ENCODE peak calls at places on chromosomes 3 and 15, in eight cellular contexts. O, X, P, J, D, W, F and I are unnamed samples. For H3K36me3, the result is how much of the 10 kb centered on the place peaks cover.

GRCh38 chr3:104635872-104636580 is 730.7 kb upstream of the ALCAM start:
- DNase-seq in O (peak), X (no peak), P (no peak), J (no peak), D (peak), W (peak), F (no peak), I (no peak)

GRCh38 chr15:28881600-28881999 is 4.2 kb upstream of the APBA2 start:
- DNase-seq in O (no peak), X (no peak), P (no peak), J (no peak), D (no peak), W (no peak), F (no peak), I (no peak)

GRCh38 chr15:63598467-63599400 is 1.5 kb downstream of the FBXL22 start:
- DNase-seq in O (no peak), X (peak), P (no peak), J (no peak), D (peak), W (peak), F (no peak), I (peak)

GRCh38 chr3:9404680-9405079 is 7.3 kb downstream of the SETD5 start:
- DNase-seq in O (no peak), X (no peak), P (no peak), J (no peak), D (no peak), W (no peak), F (no peak), I (no peak)

GRCh38 chr3:2823016-2823415 is 287.2 kb downstream of the IL5RA start:
- DNase-seq in O (no peak), X (no peak), P (no peak), J (no peak), D (no peak), W (no peak), F (no peak), I (no peak)

GRCh38 chr3:176807938-176808337 is 389.3 kb downstream of the TBL1XR1 start:
- DNase-seq in O (no peak), X (no peak), P (no peak), J (no peak), D (peak), W (no peak), F (no peak), I (no peak)

GRCh38 chr15:51377038-51377761 is 35.7 kb downstream of the GLDN start:
- DNase-seq in O (no peak), X (no peak), P (no peak), J (no peak), D (no peak), W (no peak), F (no peak), I (no peak)

GRCh38 chr15:48928877-48929538 is 34.7 kb downstream of the SHC4 start:
- DNase-seq in O (no peak), X (no peak), P (no peak), J (no peak), D (no peak), W (no peak), F (no peak), I (no peak)

GRCh38 chr3:107598926-107599754 is 76.4 kb downstream of the BBX start:
- DNase-seq in O (no peak), X (no peak), P (no peak), J (peak), D (peak), W (no peak), F (peak), I (peak)

GRCh38 chr3:13229291-13229949 is 156.2 kb upstream of the IQSEC1 start:
- DNase-seq in O (no peak), X (no peak), P (no peak), J (no peak), D (no peak), W (no peak), F (no peak), I (no peak)

GRCh38 chr3:173945081-173945652 is 547.6 kb downstream of the NLGN1 start:
- DNase-seq in O (no peak), X (no peak), P (no peak), J (no peak), D (no peak), W (no peak), F (no peak), I (no peak)

GRCh38 chr3:126348308-126348920 is 8.8 kb downstream of the KLF15 start:
- DNase-seq in O (no peak), X (no peak), P (peak), J (no peak), D (no peak), W (no peak), F (no peak), I (no peak)

GRCh38 chr15:52528465-52529288 is at the start of gene MYO5A:
- DNase-seq in O (peak), X (peak), P (peak), J (peak), D (peak), W (peak), F (peak), I (peak)

GRCh38 chr3:46693038-46693896 is at the start of gene ALS2CL:
- DNase-seq in O (peak), X (peak), P (peak), J (peak), D (peak), W (peak), F (peak), I (peak)

GRCh38 chr15:56760186-56760585 is 26.9 kb upstream of the ZNF280D start:
- DNase-seq in O (no peak), X (no peak), P (no peak), J (no peak), D (no peak), W (no peak), F (no peak), I (no peak)

GRCh38 chr3:53705024-53705750 is 141.0 kb downstream of the CHDH start:
- DNase-seq in O (no peak), X (no peak), P (peak), J (no peak), D (no peak), W (peak), F (no peak), I (no peak)

GRCh38 chr3:28240440-28240839 is 979 bp upstream of the CMC1 start:
- DNase-seq in O (no peak), X (no peak), P (no peak), J (no peak), D (no peak), W (no peak), F (no peak), I (no peak)

GRCh38 chr3:183698318-183698731 is 728 bp downstream of the YEATS2 start:
- DNase-seq in O (peak), X (no peak), P (peak), J (peak), D (peak), W (no peak), F (peak), I (no peak)

GRCh38 chr3:150091626-150092025 is 120.9 kb upstream of the PFN2 start:
- DNase-seq in O (no peak), X (no peak), P (no peak), J (no peak), D (no peak), W (no peak), F (no peak), I (no peak)

GRCh38 chr15:89397653-89398023 is 63.0 kb upstream of the POLG start:
- DNase-seq in O (no peak), X (no peak), P (no peak), J (no peak), D (no peak), W (no peak), F (no peak), I (no peak)

GRCh38 chr3:72659609-72660008 is 188.6 kb downstream of the SHQ1 start:
- DNase-seq in O (no peak), X (no peak), P (no peak), J (no peak), D (peak), W (no peak), F (no peak), I (no peak)

GRCh38 chr15:42069025-42069424 is 25.3 kb downstream of the PLA2G4D start:
- DNase-seq in O (no peak), X (no peak), P (no peak), J (no peak), D (no peak), W (no peak), F (no peak), I (no peak)

GRCh38 chr3:37852771-37853170 is 8.9 kb upstream of the CTDSPL start:
- DNase-seq in O (no peak), X (no peak), P (no peak), J (no peak), D (no peak), W (no peak), F (no peak), I (no peak)

GRCh38 chr3:186235554-186235953 is 126.5 kb downstream of the DGKG start:
- DNase-seq in O (no peak), X (no peak), P (no peak), J (no peak), D (no peak), W (no peak), F (no peak), I (no peak)

GRCh38 chr3:172707967-172708366 is 2.9 kb downstream of the NCEH1 start:
- DNase-seq in O (no peak), X (no peak), P (no peak), J (no peak), D (no peak), W (no peak), F (no peak), I (no peak)

GRCh38 chr15:96416934-96417759 is 86.6 kb downstream of the NR2F2 start:
- DNase-seq in O (no peak), X (no peak), P (peak), J (no peak), D (no peak), W (peak), F (no peak), I (no peak)

GRCh38 chr3:75265897-75266296 is 398.2 kb upstream of the FRG2C start:
- DNase-seq in O (no peak), X (no peak), P (no peak), J (no peak), D (no peak), W (no peak), F (no peak), I (no peak)

GRCh38 chr3:4045756-4046155 is 246.5 kb downstream of the LRRN1 start:
- DNase-seq in O (no peak), X (no peak), P (no peak), J (no peak), D (no peak), W (no peak), F (no peak), I (no peak)

GRCh38 chr3:21954709-21955108 is 203.7 kb upstream of the ZNF385D start:
- DNase-seq in O (no peak), X (no peak), P (no peak), J (no peak), D (no peak), W (no peak), F (no peak), I (no peak)

GRCh38 chr3:98730338-98730737 is 32.8 kb upstream of the ST3GAL6 start:
- DNase-seq in O (no peak), X (no peak), P (no peak), J (no peak), D (peak), W (no peak), F (no peak), I (no peak)

GRCh38 chr3:8239718-8240698 is 261.6 kb upstream of the LMCD1 start:
- DNase-seq in O (no peak), X (no peak), P (no peak), J (no peak), D (peak), W (no peak), F (no peak), I (peak)

GRCh38 chr3:37739579-37740290 is 121.9 kb upstream of the CTDSPL start:
- DNase-seq in O (peak), X (no peak), P (peak), J (no peak), D (no peak), W (no peak), F (no peak), I (no peak)

GRCh38 chr15:42681119-42681518 is 55.8 kb downstream of the CDAN1 start:
- DNase-seq in O (no peak), X (no peak), P (no peak), J (no peak), D (no peak), W (no peak), F (no peak), I (no peak)

GRCh38 chr3:114454592-114455251 is 160.9 kb downstream of the TIGIT start:
- DNase-seq in O (peak), X (peak), P (no peak), J (no peak), D (no peak), W (no peak), F (no peak), I (no peak)

GRCh38 chr15:40960151-40960885 is 7.0 kb downstream of the CHAC1 start:
- DNase-seq in O (no peak), X (no peak), P (no peak), J (no peak), D (no peak), W (no peak), F (no peak), I (no peak)

GRCh38 chr15:52247032-52247431 is 48.6 kb downstream of the MYO5C start:
- DNase-seq in O (no peak), X (no peak), P (no peak), J (no peak), D (peak), W (no peak), F (no peak), I (no peak)

GRCh38 chr15:79035814-79036213 is 54.8 kb downstream of the RASGRF1 start:
- DNase-seq in O (no peak), X (no peak), P (peak), J (no peak), D (no peak), W (no peak), F (no peak), I (no peak)

GRCh38 chr3:172918165-172918564 is 167.6 kb downstream of the ECT2 start:
- DNase-seq in O (no peak), X (no peak), P (no peak), J (no peak), D (peak), W (no peak), F (no peak), I (no peak)

GRCh38 chr3:46923559-46924350 is 46.2 kb downstream of the PTH1R start:
- DNase-seq in O (no peak), X (no peak), P (no peak), J (peak), D (no peak), W (peak), F (peak), I (no peak)

GRCh38 chr3:188526057-188526456 is 372.1 kb downstream of the LPP start:
- DNase-seq in O (peak), X (no peak), P (no peak), J (no peak), D (no peak), W (no peak), F (no peak), I (no peak)

GRCh38 chr3:188531210-188531609 is 377.3 kb downstream of the LPP start:
- DNase-seq in O (peak), X (no peak), P (no peak), J (no peak), D (no peak), W (no peak), F (no peak), I (no peak)

GRCh38 chr3:188527389-188527788 is 373.4 kb downstream of the LPP start:
- DNase-seq in O (no peak), X (no peak), P (no peak), J (no peak), D (no peak), W (no peak), F (no peak), I (no peak)

GRCh38 chr3:188528390-188528789 is 374.4 kb downstream of the LPP start:
- DNase-seq in O (no peak), X (no peak), P (no peak), J (no peak), D (no peak), W (no peak), F (no peak), I (no peak)

DNA sequence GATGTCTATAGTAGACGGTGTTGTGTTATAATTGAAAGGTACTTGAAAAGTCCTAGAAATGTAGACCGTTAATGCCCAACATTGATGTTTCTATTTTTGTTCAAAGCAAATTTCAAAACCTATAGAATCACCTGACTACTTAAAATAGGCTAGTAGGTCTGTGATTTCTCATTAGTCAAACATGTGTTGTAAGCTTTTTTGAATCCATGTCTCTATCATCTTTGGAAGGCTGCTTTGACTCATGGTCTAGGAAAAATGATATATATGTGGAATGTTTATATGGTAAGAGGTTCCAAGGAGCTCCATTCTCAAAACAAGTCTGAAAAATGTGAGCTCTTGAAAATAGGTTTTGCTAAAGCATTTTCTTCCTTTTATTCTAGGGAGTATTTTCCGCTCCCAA is 375.3 kb downstream of the LPP start:
- DNase-seq in O (no peak), X (no peak), P (no peak), J (no peak), D (no peak), W (no peak), F (no peak), I (no peak)
- H3K36me3 ChIP-seq in O (under half), X (under half), P (under half), J (under half), D (under half), W (under half), F (under half), I (under half)

DNA sequence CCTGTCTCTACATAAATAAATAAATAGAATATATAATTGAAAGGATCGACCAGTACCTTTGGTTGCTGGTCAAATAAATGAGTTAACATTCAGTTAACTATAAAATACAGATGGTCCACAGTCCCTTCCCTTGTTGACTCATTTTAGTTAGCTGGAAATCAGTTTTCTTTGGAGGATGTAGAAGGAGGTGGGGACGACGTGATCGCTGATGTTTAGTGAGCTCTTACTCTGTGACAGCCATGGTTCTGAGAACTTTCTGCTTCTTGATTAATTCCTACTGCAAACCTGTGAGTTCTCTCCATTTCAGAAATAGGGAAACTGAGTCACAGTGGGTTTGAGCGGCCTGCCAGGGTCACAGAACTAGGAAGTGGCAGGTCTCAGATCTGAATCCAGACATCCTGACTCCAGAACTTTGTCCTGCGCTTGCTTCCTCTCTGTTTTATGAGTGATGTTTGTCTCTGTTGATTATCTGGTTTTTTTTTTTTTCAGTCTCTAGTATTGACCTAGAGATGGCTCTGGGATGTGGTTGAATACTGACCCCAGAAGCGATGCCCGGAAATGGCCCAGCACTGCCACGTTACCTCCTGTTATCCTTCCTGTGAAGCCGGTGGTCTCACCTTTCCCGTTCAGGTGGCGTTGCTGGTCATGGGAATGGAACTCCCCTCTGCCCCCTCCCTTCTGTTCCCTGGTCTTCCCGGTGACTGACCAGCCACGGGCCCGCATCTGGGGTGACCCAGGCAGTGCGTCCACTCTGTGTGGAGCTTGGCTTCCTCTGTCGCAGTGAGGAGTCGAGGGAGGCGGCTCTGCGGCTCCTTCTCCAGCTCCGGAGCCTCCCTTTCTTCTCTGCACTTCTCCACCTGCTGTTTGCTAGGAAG is 18.2 kb downstream of the SYNM start:
- DNase-seq in O (no peak), X (no peak), P (no peak), J (no peak), D (no peak), W (no peak), F (no peak), I (no peak)
- TF ChIP-seq POLR2A in O (no peak), X (no peak), P (no peak), J (no peak), D (no peak), W (no peak), F (no peak), I (no peak)

GRCh38 chr15:98268163-98268562 is 307.7 kb downstream of the ARRDC4 start:
- DNase-seq in O (no peak), X (no peak), P (peak), J (no peak), D (no peak), W (no peak), F (no peak), I (no peak)

GRCh38 chr15:98266295-98266694 is 305.8 kb downstream of the ARRDC4 start:
- DNase-seq in O (no peak), X (no peak), P (no peak), J (no peak), D (no peak), W (no peak), F (no peak), I (no peak)

GRCh38 chr15:98263787-98264186 is 303.3 kb downstream of the ARRDC4 start:
- DNase-seq in O (no peak), X (no peak), P (no peak), J (no peak), D (no peak), W (no peak), F (no peak), I (no peak)
- H3K36me3 ChIP-seq in O (under half), X (under half), P (under half), J (under half), D (under half), W (under half), F (under half), I (under half)

DNA sequence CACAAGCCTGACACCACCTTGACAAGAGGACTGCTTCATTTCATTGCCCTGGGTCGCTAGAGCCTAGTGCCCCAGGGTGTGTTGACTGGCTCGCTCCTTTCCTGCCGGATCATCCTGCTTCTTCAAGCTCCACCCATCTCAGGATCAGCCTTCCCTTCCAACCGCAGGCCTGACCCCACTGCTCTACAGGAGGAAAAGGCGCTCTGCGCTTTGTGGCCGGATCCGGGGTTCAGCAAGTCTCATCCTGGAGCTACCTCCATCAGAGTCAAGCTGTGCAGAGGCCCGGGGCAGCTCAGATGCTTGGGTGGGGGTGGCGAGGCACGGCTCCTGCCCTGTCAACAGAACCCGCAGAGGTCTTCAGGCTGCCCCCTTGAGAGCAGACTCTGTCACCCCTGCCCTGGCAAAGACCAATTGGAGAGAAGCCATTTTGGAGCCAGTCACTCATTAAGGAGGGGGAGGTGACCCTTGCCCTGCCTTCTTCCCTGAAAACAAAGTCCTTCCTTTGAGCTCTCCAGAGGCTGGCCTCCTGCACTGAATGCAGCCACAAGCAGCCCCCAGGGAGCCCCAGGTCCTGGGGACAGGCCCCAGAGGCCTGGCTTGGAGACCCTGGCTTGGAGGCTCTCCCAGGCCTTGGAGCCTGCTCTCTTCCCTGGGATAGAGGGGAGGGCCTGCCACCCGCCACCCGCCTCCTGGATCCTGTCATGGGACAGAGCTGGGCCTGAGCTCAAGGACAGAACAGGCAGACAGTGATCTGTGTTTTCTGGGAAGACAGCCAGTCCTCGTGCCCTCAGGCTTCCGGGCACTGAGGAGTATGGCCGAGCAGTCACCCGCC is 80.3 kb downstream of the CPN2 start:
- DNase-seq in O (peak), X (peak), P (peak), J (peak), D (peak), W (peak), F (peak), I (peak)
- TF ChIP-seq POLR2A in O (peak), X (no peak), P (no peak), J (peak), D (no peak), W (no peak), F (no peak), I (no peak)